ENCODE peak calls at places on chromosome 19, in nine cellular contexts. X is Panc1, T is astrocyte, F is A549, I is OCI-LY7, A is lower lobe of right lung, M is kidney, N is Karpas-422, L is neural progenitor cell. G is an unnamed sample.
A peak's percentile ranks its signal among the peaks of the same experiment; 100 is the strongest.

GRCh38 chr19:35204799-35205732 is 23.5 kb downstream of the FAM187B start:
- DNase-seq in X (no peak), T (no peak), F (no peak), I (peak; percentile 90), A (no peak), M (no peak), N (peak; percentile 89), L (no peak), G (no peak)

GRCh38 chr19:5789201-5789795 is 1.7 kb downstream of the DUS3L start:
- DNase-seq in X (no peak), T (no peak), F (no peak), I (no peak), A (no peak), M (no peak), N (no peak), L (no peak), G (no peak)

GRCh38 chr19:19388568-19389555 is 16.6 kb upstream of the GATAD2A start:
- DNase-seq in X (no peak), T (no peak), F (no peak), I (no peak), A (no peak), M (peak; percentile 5), N (no peak), L (no peak), G (no peak)

GRCh38 chr19:16736709-16737108 is 17.1 kb downstream of the NWD1 start:
- DNase-seq in X (no peak), T (no peak), F (no peak), I (peak; percentile 53), A (no peak), M (no peak), N (peak; percentile 67), L (peak; percentile 20), G (no peak)

GRCh38 chr19:6842871-6843607 is 44.3 kb upstream of the ADGRE1 start:
- DNase-seq in X (no peak), T (no peak), F (no peak), I (no peak), A (peak; percentile 2), M (peak; percentile 3), N (no peak), L (no peak), G (no peak)

GRCh38 chr19:58570770-58571574 is 2.2 kb downstream of the MZF1 start:
- DNase-seq in X (no peak), T (no peak), F (no peak), I (no peak), A (no peak), M (peak; percentile 83), N (no peak), L (no peak), G (no peak)

GRCh38 chr19:1410136-1410786 is 2.9 kb downstream of the DAZAP1 start:
- DNase-seq in X (no peak), T (peak; percentile 65), F (no peak), I (no peak), A (no peak), M (peak; percentile 61), N (no peak), L (no peak), G (no peak)

GRCh38 chr19:2992958-2993357 is 15.6 kb downstream of the TLE6 start:
- DNase-seq in X (no peak), T (no peak), F (no peak), I (no peak), A (no peak), M (no peak), N (no peak), L (peak; percentile 43), G (no peak)

GRCh38 chr19:11581740-11582139 is 4.3 kb upstream of the ACP5 start:
- DNase-seq in X (no peak), T (peak; percentile 16), F (no peak), I (peak; percentile 92), A (no peak), M (no peak), N (peak; percentile 96), L (no peak), G (no peak)

GRCh38 chr19:42333018-42333417 is 7.6 kb downstream of the MEGF8 start:
- DNase-seq in X (no peak), T (no peak), F (no peak), I (no peak), A (no peak), M (no peak), N (no peak), L (no peak), G (no peak)

GRCh38 chr19:38213469-38213868 is 10.6 kb downstream of the DPF1 start:
- DNase-seq in X (no peak), T (no peak), F (no peak), I (no peak), A (no peak), M (no peak), N (no peak), L (no peak), G (no peak)

GRCh38 chr19:38975214-38975860 is at the start of gene FBXO17:
- DNase-seq in X (peak; percentile 81), T (peak; percentile 60), F (peak; percentile 84), I (no peak), A (peak; percentile 52), M (peak; percentile 85), N (no peak), L (peak; percentile 77), G (peak; percentile 68)

GRCh38 chr19:12035220-12036172 is at the start of gene ZNF433:
- DNase-seq in X (no peak), T (peak; percentile 66), F (no peak), I (peak; percentile 77), A (peak; percentile 96), M (peak; percentile 98), N (peak; percentile 95), L (peak; percentile 98), G (peak; percentile 90)

GRCh38 chr19:41706741-41707501 is 1.5 kb upstream of the CEACAM5 start:
- DNase-seq in X (peak; percentile 43), T (no peak), F (peak; percentile 99), I (peak; percentile 76), A (peak; percentile 83), M (no peak), N (peak; percentile 86), L (peak; percentile 12), G (peak; percentile 51)

GRCh38 chr19:55486971-55487883 is 1.0 kb upstream of the SSC5D start:
- DNase-seq in X (no peak), T (peak; percentile 98), F (peak; percentile 66), I (no peak), A (no peak), M (peak; percentile 92), N (peak; percentile 60), L (peak; percentile 44), G (peak; percentile 67)

GRCh38 chr19:39506598-39506943 is 7.8 kb downstream of the DLL3 start:
- DNase-seq in X (peak; percentile 80), T (no peak), F (no peak), I (no peak), A (no peak), M (no peak), N (no peak), L (no peak), G (no peak)

GRCh38 chr19:11425719-11426457 is 6.8 kb upstream of the RGL3 start:
- DNase-seq in X (no peak), T (no peak), F (no peak), I (no peak), A (no peak), M (no peak), N (no peak), L (no peak), G (no peak)

GRCh38 chr19:35455616-35456201 is 7.7 kb downstream of the FFAR2 start:
- DNase-seq in X (no peak), T (no peak), F (no peak), I (no peak), A (no peak), M (no peak), N (no peak), L (no peak), G (no peak)

GRCh38 chr19:3433313-3433712 is 47.0 kb downstream of the SMIM24 start:
- DNase-seq in X (no peak), T (no peak), F (no peak), I (no peak), A (no peak), M (peak; percentile 79), N (no peak), L (peak; percentile 40), G (no peak)

DNA sequence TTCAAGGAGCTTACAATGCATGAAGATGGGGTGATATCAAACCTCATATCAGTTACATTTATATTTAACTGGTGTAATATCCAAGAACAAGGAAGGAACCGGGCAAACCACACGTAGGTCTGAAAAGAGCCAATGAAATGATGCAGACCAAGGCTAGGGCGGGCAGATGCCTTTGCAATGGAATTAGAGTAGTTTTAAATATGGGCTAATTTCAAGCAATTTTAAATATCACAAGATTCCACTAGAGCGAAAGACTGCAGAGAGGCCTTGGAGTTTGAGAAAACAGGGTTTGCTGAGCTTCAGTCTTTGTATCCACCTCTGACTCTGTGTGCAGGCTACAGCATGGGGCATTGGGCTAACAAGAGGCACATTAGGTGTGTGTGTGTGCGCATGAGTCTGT is 53.9 kb upstream of the ZNF536 start:
- DNase-seq in X (no peak), T (no peak), F (no peak), I (no peak), A (no peak), M (no peak), N (peak; percentile 84), L (no peak), G (no peak)
- H3K9me3 ChIP-seq in X (no peaks in the 10 kb centered on the region), T (no peaks in the 10 kb centered on the region), F (peaks cover 6% of the 10 kb centered on the region), I (no peaks in the 10 kb centered on the region), A (no peaks in the 10 kb centered on the region), M (no peaks in the 10 kb centered on the region), N (no peaks in the 10 kb centered on the region), L (no peaks in the 10 kb centered on the region), G (peaks cover 41% of the 10 kb centered on the region)

DNA sequence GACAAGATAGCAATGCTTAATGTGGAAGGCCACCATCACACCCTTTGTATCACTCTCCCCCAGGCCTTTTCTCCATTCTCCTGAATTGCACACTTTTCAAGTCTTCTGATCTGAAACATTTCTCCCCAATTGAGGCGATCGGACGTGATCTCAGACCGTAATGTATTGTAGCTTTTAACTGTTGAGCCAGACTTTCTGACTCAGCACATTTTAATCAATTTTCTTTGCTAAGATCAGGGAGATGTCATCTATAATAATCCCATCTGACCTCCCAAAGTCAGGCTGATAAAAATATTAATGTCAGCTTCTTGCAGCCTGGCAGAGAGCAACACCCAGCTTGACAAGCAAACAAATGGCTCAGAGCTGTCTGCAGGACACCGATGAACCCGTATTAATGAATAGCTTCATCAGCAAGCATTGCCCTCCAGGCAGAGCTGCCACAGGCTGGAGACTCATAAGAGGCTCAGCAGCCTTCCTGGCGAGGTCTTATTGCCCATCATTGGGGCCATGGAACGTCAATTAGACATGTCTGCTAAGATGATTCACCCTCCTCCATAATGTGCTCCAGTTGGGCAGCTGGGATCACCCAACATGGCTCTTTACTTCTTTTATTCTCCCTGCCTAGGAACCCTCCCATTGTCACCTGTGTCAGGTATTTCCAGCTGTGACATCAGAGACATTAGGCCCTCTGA is 60.2 kb upstream of the UQCRFS1 start:
- DNase-seq in X (no peak), T (no peak), F (no peak), I (no peak), A (no peak), M (no peak), N (no peak), L (no peak), G (no peak)
- H3K4me3 ChIP-seq in X (no peak overlapping the region), T (no peak overlapping the region), F (no peak overlapping the region), I (no peak overlapping the region), A (no peak overlapping the region), M (no peak overlapping the region), N (no peak overlapping the region), L (no peak overlapping the region), G (no peak overlapping the region)

GRCh38 chr19:9219489-9219888 is at the start of gene OR7D4:
- DNase-seq in X (no peak), T (no peak), F (no peak), I (no peak), A (no peak), M (no peak), N (no peak), L (no peak), G (no peak)
- H3K27ac ChIP-seq in X (no peak within 1 kb of the TSS), T (no peak within 1 kb of the TSS), F (no peak within 1 kb of the TSS), I (no peak within 1 kb of the TSS), A (no peak within 1 kb of the TSS), M (no peak within 1 kb of the TSS), N (no peak within 1 kb of the TSS), L (no peak within 1 kb of the TSS), G (no peak within 1 kb of the TSS)

GRCh38 chr19:44109458-44109857 is 3.7 kb upstream of the ZNF225 start:
- DNase-seq in X (no peak), T (no peak), F (no peak), I (no peak), A (no peak), M (no peak), N (no peak), L (no peak), G (no peak)
- H3K9me3 ChIP-seq in X (peaks cover 35% of the 10 kb centered on the region), T (peaks cover 30% of the 10 kb centered on the region), F (peaks cover 75% of the 10 kb centered on the region), I (no peaks in the 10 kb centered on the region), A (peaks cover 72% of the 10 kb centered on the region), M (peaks cover 25% of the 10 kb centered on the region), N (peaks cover 44% of the 10 kb centered on the region), L (peaks cover 36% of the 10 kb centered on the region), G (peaks cover 25% of the 10 kb centered on the region)